ENCODE peak calls at places on chromosomes 5 and 9, in eight cellular contexts. One of them, this sample, is unnamed.

GRCh38 chr5:10145922-10146321 is 103.8 kb downstream of the ATPSCKMT start:
- DNase-seq in Peyer's patch: no peak
- DNase-seq in hepatocyte: no peak
- DNase-seq in tibial artery: no peak
- DNase-seq in MM.1S: peak
- DNase-seq in foreskin fibroblast: peak
- DNase-seq in body of pancreas: no peak
- DNase-seq in astrocyte of the spinal cord: peak
- DNase-seq in this sample: no peak

GRCh38 chr5:32541241-32541640 is 44.1 kb upstream of the SUB1 start:
- DNase-seq in body of pancreas: no peak
- DNase-seq in tibial artery: no peak
- DNase-seq in MM.1S: no peak
- DNase-seq in astrocyte of the spinal cord: no peak
- DNase-seq in foreskin fibroblast: no peak
- DNase-seq in Peyer's patch: no peak
- DNase-seq in hepatocyte: no peak
- DNase-seq in this sample: no peak

GRCh38 chr9:27765931-27766835 is 192.9 kb upstream of the C9orf72 start:
- DNase-seq in body of pancreas: no peak
- DNase-seq in astrocyte of the spinal cord: peak
- DNase-seq in MM.1S: no peak
- DNase-seq in foreskin fibroblast: no peak
- DNase-seq in tibial artery: no peak
- DNase-seq in hepatocyte: no peak
- DNase-seq in Peyer's patch: no peak
- DNase-seq in this sample: no peak

GRCh38 chr9:128113526-128114325 is 13.8 kb downstream of the PTGES2 start:
- DNase-seq in foreskin fibroblast: no peak
- DNase-seq in astrocyte of the spinal cord: no peak
- DNase-seq in Peyer's patch: peak
- DNase-seq in tibial artery: no peak
- DNase-seq in body of pancreas: no peak
- DNase-seq in MM.1S: no peak
- DNase-seq in hepatocyte: no peak
- DNase-seq in this sample: no peak

GRCh38 chr9:132935021-132935420 is 9.4 kb downstream of the TSC1 start:
- DNase-seq in Peyer's patch: no peak
- DNase-seq in body of pancreas: no peak
- DNase-seq in tibial artery: no peak
- DNase-seq in astrocyte of the spinal cord: no peak
- DNase-seq in foreskin fibroblast: no peak
- DNase-seq in hepatocyte: no peak
- DNase-seq in MM.1S: no peak
- DNase-seq in this sample: no peak

GRCh38 chr9:119963798-119964372 is 594.6 kb upstream of the BRINP1 start:
- DNase-seq in astrocyte of the spinal cord: peak
- DNase-seq in hepatocyte: peak
- DNase-seq in MM.1S: no peak
- DNase-seq in tibial artery: no peak
- DNase-seq in foreskin fibroblast: peak
- DNase-seq in Peyer's patch: no peak
- DNase-seq in body of pancreas: peak
- DNase-seq in this sample: no peak

GRCh38 chr5:170971-171800 is 20.1 kb upstream of the LRRC14B start:
- DNase-seq in Peyer's patch: peak
- DNase-seq in hepatocyte: no peak
- DNase-seq in tibial artery: peak
- DNase-seq in astrocyte of the spinal cord: no peak
- DNase-seq in MM.1S: no peak
- DNase-seq in body of pancreas: no peak
- DNase-seq in foreskin fibroblast: no peak
- DNase-seq in this sample: peak

GRCh38 chr5:136600306-136600705 is 235.0 kb upstream of the TRPC7 start:
- DNase-seq in body of pancreas: no peak
- DNase-seq in tibial artery: no peak
- DNase-seq in foreskin fibroblast: no peak
- DNase-seq in astrocyte of the spinal cord: no peak
- DNase-seq in hepatocyte: no peak
- DNase-seq in MM.1S: no peak
- DNase-seq in Peyer's patch: no peak
- DNase-seq in this sample: no peak

GRCh38 chr5:103428411-103428871 is 134.1 kb downstream of the NUDT12 start:
- DNase-seq in body of pancreas: peak
- DNase-seq in Peyer's patch: no peak
- DNase-seq in hepatocyte: no peak
- DNase-seq in astrocyte of the spinal cord: peak
- DNase-seq in foreskin fibroblast: peak
- DNase-seq in tibial artery: no peak
- DNase-seq in MM.1S: peak
- DNase-seq in this sample: no peak

GRCh38 chr5:120083851-120084615 is 380.1 kb upstream of the PRR16 start:
- DNase-seq in foreskin fibroblast: no peak
- DNase-seq in body of pancreas: no peak
- DNase-seq in astrocyte of the spinal cord: no peak
- DNase-seq in tibial artery: no peak
- DNase-seq in MM.1S: no peak
- DNase-seq in hepatocyte: no peak
- DNase-seq in Peyer's patch: no peak
- DNase-seq in this sample: no peak

GRCh38 chr9:134025606-134026541 is 593 bp downstream of the BRD3OS start:
- DNase-seq in body of pancreas: peak
- DNase-seq in Peyer's patch: peak
- DNase-seq in MM.1S: peak
- DNase-seq in hepatocyte: peak
- DNase-seq in astrocyte of the spinal cord: peak
- DNase-seq in tibial artery: peak
- DNase-seq in foreskin fibroblast: peak
- DNase-seq in this sample: peak

GRCh38 chr5:146025108-146025507 is 80.3 kb downstream of the PLAC8L1 start:
- DNase-seq in astrocyte of the spinal cord: no peak
- DNase-seq in tibial artery: no peak
- DNase-seq in Peyer's patch: no peak
- DNase-seq in foreskin fibroblast: no peak
- DNase-seq in hepatocyte: peak
- DNase-seq in MM.1S: no peak
- DNase-seq in body of pancreas: peak
- DNase-seq in this sample: no peak

GRCh38 chr9:91905958-91906585 is 44.0 kb downstream of the ROR2 start:
- DNase-seq in MM.1S: peak
- DNase-seq in Peyer's patch: peak
- DNase-seq in body of pancreas: no peak
- DNase-seq in foreskin fibroblast: no peak
- DNase-seq in hepatocyte: no peak
- DNase-seq in astrocyte of the spinal cord: no peak
- DNase-seq in tibial artery: peak
- DNase-seq in this sample: no peak
- H3K4me3 ChIP-seq in MM.1S: peak
- H3K4me3 ChIP-seq in Peyer's patch: peak
- H3K4me3 ChIP-seq in body of pancreas: no peak
- H3K4me3 ChIP-seq in foreskin fibroblast: no peak
- H3K4me3 ChIP-seq in hepatocyte: no peak
- H3K4me3 ChIP-seq in astrocyte of the spinal cord: no peak
- H3K4me3 ChIP-seq in tibial artery: peak
- H3K4me3 ChIP-seq in this sample: peak

GRCh38 chr5:158313027-158313738 is 454.2 kb upstream of the CLINT1 start:
- DNase-seq in astrocyte of the spinal cord: no peak
- DNase-seq in MM.1S: no peak
- DNase-seq in foreskin fibroblast: no peak
- DNase-seq in tibial artery: no peak
- DNase-seq in Peyer's patch: no peak
- DNase-seq in body of pancreas: no peak
- DNase-seq in hepatocyte: no peak
- DNase-seq in this sample: no peak

GRCh38 chr5:158317507-158317906 is 458.6 kb upstream of the CLINT1 start:
- DNase-seq in MM.1S: no peak
- DNase-seq in body of pancreas: no peak
- DNase-seq in tibial artery: no peak
- DNase-seq in astrocyte of the spinal cord: no peak
- DNase-seq in hepatocyte: no peak
- DNase-seq in Peyer's patch: no peak
- DNase-seq in foreskin fibroblast: no peak
- DNase-seq in this sample: no peak

GRCh38 chr5:158313739-158314464 is 455.0 kb upstream of the CLINT1 start:
- DNase-seq in hepatocyte: no peak
- DNase-seq in Peyer's patch: no peak
- DNase-seq in body of pancreas: no peak
- DNase-seq in astrocyte of the spinal cord: no peak
- DNase-seq in MM.1S: no peak
- DNase-seq in tibial artery: no peak
- DNase-seq in foreskin fibroblast: no peak
- DNase-seq in this sample: no peak
- H3K4me3 ChIP-seq in hepatocyte: no peak
- H3K4me3 ChIP-seq in Peyer's patch: no peak
- H3K4me3 ChIP-seq in body of pancreas: no peak
- H3K4me3 ChIP-seq in astrocyte of the spinal cord: no peak
- H3K4me3 ChIP-seq in MM.1S: no peak
- H3K4me3 ChIP-seq in tibial artery: no peak
- H3K4me3 ChIP-seq in foreskin fibroblast: no peak
- H3K4me3 ChIP-seq in this sample: no peak

GRCh38 chr5:80798633-80799032 is 143.8 kb upstream of the DHFR start:
- DNase-seq in body of pancreas: no peak
- DNase-seq in MM.1S: no peak
- DNase-seq in astrocyte of the spinal cord: no peak
- DNase-seq in tibial artery: no peak
- DNase-seq in Peyer's patch: no peak
- DNase-seq in hepatocyte: no peak
- DNase-seq in foreskin fibroblast: no peak
- DNase-seq in this sample: no peak

GRCh38 chr5:80799041-80799440 is 144.3 kb upstream of the DHFR start:
- DNase-seq in MM.1S: no peak
- DNase-seq in hepatocyte: no peak
- DNase-seq in foreskin fibroblast: no peak
- DNase-seq in body of pancreas: no peak
- DNase-seq in tibial artery: no peak
- DNase-seq in Peyer's patch: no peak
- DNase-seq in astrocyte of the spinal cord: peak
- DNase-seq in this sample: no peak

GRCh38 chr5:80798166-80798565 is 143.4 kb upstream of the DHFR start:
- DNase-seq in hepatocyte: no peak
- DNase-seq in MM.1S: no peak
- DNase-seq in Peyer's patch: no peak
- DNase-seq in astrocyte of the spinal cord: no peak
- DNase-seq in body of pancreas: no peak
- DNase-seq in foreskin fibroblast: no peak
- DNase-seq in tibial artery: no peak
- DNase-seq in this sample: no peak

GRCh38 chr5:80796861-80797260 is 142.1 kb upstream of the DHFR start:
- DNase-seq in astrocyte of the spinal cord: no peak
- DNase-seq in MM.1S: no peak
- DNase-seq in Peyer's patch: no peak
- DNase-seq in tibial artery: no peak
- DNase-seq in body of pancreas: no peak
- DNase-seq in foreskin fibroblast: no peak
- DNase-seq in hepatocyte: no peak
- DNase-seq in this sample: no peak

GRCh38 chr5:80797428-80798024 is 142.7 kb upstream of the DHFR start:
- DNase-seq in MM.1S: no peak
- DNase-seq in hepatocyte: no peak
- DNase-seq in foreskin fibroblast: no peak
- DNase-seq in tibial artery: no peak
- DNase-seq in astrocyte of the spinal cord: no peak
- DNase-seq in body of pancreas: no peak
- DNase-seq in Peyer's patch: no peak
- DNase-seq in this sample: no peak
- H3K4me3 ChIP-seq in MM.1S: no peak
- H3K4me3 ChIP-seq in hepatocyte: no peak
- H3K4me3 ChIP-seq in foreskin fibroblast: no peak
- H3K4me3 ChIP-seq in tibial artery: no peak
- H3K4me3 ChIP-seq in astrocyte of the spinal cord: no peak
- H3K4me3 ChIP-seq in body of pancreas: no peak
- H3K4me3 ChIP-seq in Peyer's patch: no peak
- H3K4me3 ChIP-seq in this sample: no peak

GRCh38 chr5:16755641-16756040 is 138.8 kb upstream of the RETREG1 start:
- DNase-seq in tibial artery: no peak
- DNase-seq in Peyer's patch: no peak
- DNase-seq in MM.1S: no peak
- DNase-seq in astrocyte of the spinal cord: no peak
- DNase-seq in body of pancreas: no peak
- DNase-seq in foreskin fibroblast: no peak
- DNase-seq in hepatocyte: no peak
- DNase-seq in this sample: no peak
- H3K4me3 ChIP-seq in tibial artery: no peak
- H3K4me3 ChIP-seq in Peyer's patch: no peak
- H3K4me3 ChIP-seq in MM.1S: no peak
- H3K4me3 ChIP-seq in astrocyte of the spinal cord: no peak
- H3K4me3 ChIP-seq in body of pancreas: no peak
- H3K4me3 ChIP-seq in foreskin fibroblast: no peak
- H3K4me3 ChIP-seq in hepatocyte: no peak
- H3K4me3 ChIP-seq in this sample: no peak

DNA sequence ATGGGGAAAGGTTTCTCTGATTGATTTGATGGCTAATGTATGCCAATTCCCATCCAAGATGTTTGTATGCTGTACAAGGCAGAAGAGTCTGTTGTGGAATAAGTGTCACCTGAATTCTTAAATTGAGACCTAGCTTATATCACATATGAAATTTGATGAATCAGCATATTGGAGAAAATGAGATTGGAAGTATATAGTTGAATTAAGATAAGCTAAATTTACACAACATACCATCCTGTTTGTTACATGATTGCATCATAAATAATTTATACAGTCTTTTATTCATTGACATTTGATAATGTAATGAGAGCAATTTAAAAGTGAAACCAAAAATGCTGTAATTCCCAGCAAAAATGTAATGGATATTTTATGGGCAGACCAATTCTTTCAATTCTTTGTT is 1.1 kb downstream of the CWC27 start:
- DNase-seq in MM.1S: no peak
- DNase-seq in foreskin fibroblast: no peak
- DNase-seq in hepatocyte: no peak
- DNase-seq in Peyer's patch: no peak
- DNase-seq in tibial artery: no peak
- DNase-seq in astrocyte of the spinal cord: no peak
- DNase-seq in body of pancreas: no peak
- DNase-seq in this sample: no peak
- H3K4me3 ChIP-seq in MM.1S: peak
- H3K4me3 ChIP-seq in foreskin fibroblast: peak
- H3K4me3 ChIP-seq in hepatocyte: peak
- H3K4me3 ChIP-seq in Peyer's patch: peak
- H3K4me3 ChIP-seq in tibial artery: peak
- H3K4me3 ChIP-seq in astrocyte of the spinal cord: peak
- H3K4me3 ChIP-seq in body of pancreas: no peak
- H3K4me3 ChIP-seq in this sample: peak

GRCh38 chr9:117706421-117707150 is 2.4 kb downstream of the TLR4 start:
- DNase-seq in foreskin fibroblast: no peak
- DNase-seq in MM.1S: no peak
- DNase-seq in Peyer's patch: no peak
- DNase-seq in body of pancreas: no peak
- DNase-seq in tibial artery: no peak
- DNase-seq in astrocyte of the spinal cord: peak
- DNase-seq in hepatocyte: peak
- DNase-seq in this sample: no peak
- H3K4me3 ChIP-seq in foreskin fibroblast: peak
- H3K4me3 ChIP-seq in MM.1S: no peak
- H3K4me3 ChIP-seq in Peyer's patch: no peak
- H3K4me3 ChIP-seq in body of pancreas: no peak
- H3K4me3 ChIP-seq in tibial artery: peak
- H3K4me3 ChIP-seq in astrocyte of the spinal cord: peak
- H3K4me3 ChIP-seq in hepatocyte: no peak
- H3K4me3 ChIP-seq in this sample: peak